ENCODE peak calls at places on chromosomes 12 and 14, in six cellular contexts. One of them, this sample, is unnamed.

GRCh38 chr12:64656429-64656828 is 46.1 kb downstream of the RASSF3 start:
- DNase-seq in CD8-positive, alpha-beta memory T cell: no peak
- DNase-seq in mesendoderm: peak; percentile 80
- DNase-seq in adipocyte: no peak
- DNase-seq in GM06990: no peak
- DNase-seq in right cardiac atrium: no peak
- DNase-seq in this sample: no peak

GRCh38 chr12:63149884-63150254 is 1.1 kb downstream of the AVPR1A start:
- DNase-seq in CD8-positive, alpha-beta memory T cell: no peak
- DNase-seq in mesendoderm: no peak
- DNase-seq in adipocyte: no peak
- DNase-seq in GM06990: peak; percentile 1
- DNase-seq in right cardiac atrium: no peak
- DNase-seq in this sample: no peak

GRCh38 chr14:24093901-24094838 is at the start of gene PCK2:
- DNase-seq in CD8-positive, alpha-beta memory T cell: peak; percentile 63
- DNase-seq in mesendoderm: peak; percentile 99
- DNase-seq in adipocyte: peak; percentile 96
- DNase-seq in GM06990: peak; percentile 89
- DNase-seq in right cardiac atrium: peak; percentile 95
- DNase-seq in this sample: peak; percentile 56

GRCh38 chr14:69012251-69012953 is 33.3 kb upstream of the ACTN1 start:
- DNase-seq in CD8-positive, alpha-beta memory T cell: no peak
- DNase-seq in mesendoderm: no peak
- DNase-seq in adipocyte: peak; percentile 68
- DNase-seq in GM06990: no peak
- DNase-seq in right cardiac atrium: no peak
- DNase-seq in this sample: no peak

GRCh38 chr12:127711108-127711507 is 555.9 kb upstream of the TMEM132C start:
- DNase-seq in CD8-positive, alpha-beta memory T cell: no peak
- DNase-seq in mesendoderm: peak; percentile 35
- DNase-seq in adipocyte: no peak
- DNase-seq in GM06990: no peak
- DNase-seq in right cardiac atrium: no peak
- DNase-seq in this sample: no peak

GRCh38 chr14:100381386-100382105 is 58.4 kb downstream of the SLC25A47 start:
- DNase-seq in CD8-positive, alpha-beta memory T cell: no peak
- DNase-seq in mesendoderm: no peak
- DNase-seq in adipocyte: no peak
- DNase-seq in GM06990: no peak
- DNase-seq in right cardiac atrium: no peak
- DNase-seq in this sample: no peak

GRCh38 chr12:98198261-98198982 is 317.0 kb upstream of the TMPO start:
- DNase-seq in CD8-positive, alpha-beta memory T cell: no peak
- DNase-seq in mesendoderm: peak; percentile 32
- DNase-seq in adipocyte: no peak
- DNase-seq in GM06990: no peak
- DNase-seq in right cardiac atrium: no peak
- DNase-seq in this sample: no peak

GRCh38 chr12:56947633-56948535 is 9.5 kb downstream of the RDH16 start:
- DNase-seq in CD8-positive, alpha-beta memory T cell: no peak
- DNase-seq in mesendoderm: peak; percentile 39
- DNase-seq in adipocyte: no peak
- DNase-seq in GM06990: no peak
- DNase-seq in right cardiac atrium: no peak
- DNase-seq in this sample: no peak

GRCh38 chr12:101375573-101375972 is 32.0 kb downstream of the ARL1 start:
- DNase-seq in CD8-positive, alpha-beta memory T cell: no peak
- DNase-seq in mesendoderm: no peak
- DNase-seq in adipocyte: no peak
- DNase-seq in GM06990: no peak
- DNase-seq in right cardiac atrium: no peak
- DNase-seq in this sample: no peak

GRCh38 chr12:724194-724855 is 28.1 kb upstream of the WNK1 start:
- DNase-seq in CD8-positive, alpha-beta memory T cell: no peak
- DNase-seq in mesendoderm: peak; percentile 76
- DNase-seq in adipocyte: peak; percentile 11
- DNase-seq in GM06990: no peak
- DNase-seq in right cardiac atrium: no peak
- DNase-seq in this sample: peak; percentile 60

GRCh38 chr12:9372202-9372601 is 164.0 kb upstream of the PZP start:
- DNase-seq in CD8-positive, alpha-beta memory T cell: no peak
- DNase-seq in mesendoderm: peak; percentile 62
- DNase-seq in adipocyte: peak; percentile 13
- DNase-seq in GM06990: no peak
- DNase-seq in right cardiac atrium: no peak
- DNase-seq in this sample: no peak

GRCh38 chr12:69337325-69337724 is 10.9 kb upstream of the LYZ start:
- DNase-seq in CD8-positive, alpha-beta memory T cell: no peak
- DNase-seq in mesendoderm: no peak
- DNase-seq in adipocyte: no peak
- DNase-seq in GM06990: no peak
- DNase-seq in right cardiac atrium: no peak
- DNase-seq in this sample: no peak

GRCh38 chr12:69342407-69342806 is 5.8 kb upstream of the LYZ start:
- DNase-seq in CD8-positive, alpha-beta memory T cell: no peak
- DNase-seq in mesendoderm: no peak
- DNase-seq in adipocyte: no peak
- DNase-seq in GM06990: no peak
- DNase-seq in right cardiac atrium: no peak
- DNase-seq in this sample: no peak

GRCh38 chr12:69339999-69340398 is 8.2 kb upstream of the LYZ start:
- DNase-seq in CD8-positive, alpha-beta memory T cell: no peak
- DNase-seq in mesendoderm: no peak
- DNase-seq in adipocyte: no peak
- DNase-seq in GM06990: no peak
- DNase-seq in right cardiac atrium: no peak
- DNase-seq in this sample: no peak

GRCh38 chr12:69341328-69341727 is 6.9 kb upstream of the LYZ start:
- DNase-seq in CD8-positive, alpha-beta memory T cell: no peak
- DNase-seq in mesendoderm: no peak
- DNase-seq in adipocyte: no peak
- DNase-seq in GM06990: no peak
- DNase-seq in right cardiac atrium: no peak
- DNase-seq in this sample: no peak

DNA sequence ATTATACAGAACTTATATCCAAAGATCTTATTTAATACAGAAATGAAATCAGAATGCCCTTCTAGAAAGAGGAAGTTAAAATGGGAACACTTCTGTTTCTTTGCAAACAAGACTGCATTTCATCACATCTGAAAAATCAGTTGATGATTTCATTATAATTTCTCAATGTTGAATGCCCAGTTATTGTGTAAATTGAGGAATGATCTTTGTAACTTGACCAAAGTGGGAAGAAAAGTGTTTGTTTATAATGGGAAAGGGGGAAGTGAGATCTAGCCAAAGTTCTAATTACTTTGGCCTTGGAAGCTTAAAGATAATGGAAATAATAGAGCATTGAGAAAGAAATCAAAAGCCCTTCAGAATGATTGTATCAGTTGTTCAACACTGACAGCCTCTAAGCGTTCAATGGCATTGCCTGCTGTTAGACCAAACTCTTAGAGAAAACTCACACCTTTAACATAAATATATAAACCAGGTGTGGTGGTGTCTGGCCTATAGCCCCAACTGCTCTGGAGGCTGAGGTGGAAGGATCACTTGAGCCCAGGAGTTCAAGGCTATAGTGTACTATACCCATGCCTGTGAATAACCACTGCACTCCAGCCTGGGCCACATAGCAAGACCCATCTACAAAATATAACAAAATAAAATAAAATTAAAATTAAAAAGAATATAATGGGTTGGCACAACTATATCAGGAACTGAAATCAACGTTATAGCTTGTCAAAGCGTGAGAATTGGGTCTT is 9.9 kb upstream of the LYZ start:
- DNase-seq in CD8-positive, alpha-beta memory T cell: no peak
- DNase-seq in mesendoderm: no peak
- DNase-seq in adipocyte: peak; percentile 8
- DNase-seq in GM06990: no peak
- DNase-seq in right cardiac atrium: no peak
- DNase-seq in this sample: no peak
- H3K4me3 ChIP-seq in CD8-positive, alpha-beta memory T cell: no peak overlapping the region
- H3K4me3 ChIP-seq in mesendoderm: no peak overlapping the region
- H3K4me3 ChIP-seq in adipocyte: no peak overlapping the region
- H3K4me3 ChIP-seq in GM06990: no peak overlapping the region
- H3K4me3 ChIP-seq in right cardiac atrium: no peak overlapping the region
- H3K4me3 ChIP-seq in this sample: no peak overlapping the region

GRCh38 chr14:91835920-91836843 is 31.2 kb downstream of the TC2N start:
- DNase-seq in CD8-positive, alpha-beta memory T cell: peak; percentile 77
- DNase-seq in mesendoderm: peak; percentile 93
- DNase-seq in adipocyte: no peak
- DNase-seq in GM06990: peak; percentile 79
- DNase-seq in right cardiac atrium: peak; percentile 73
- DNase-seq in this sample: peak; percentile 8

GRCh38 chr14:91835197-91835919 is 32.0 kb downstream of the TC2N start:
- DNase-seq in CD8-positive, alpha-beta memory T cell: peak; percentile 56
- DNase-seq in mesendoderm: peak; percentile 46
- DNase-seq in adipocyte: no peak
- DNase-seq in GM06990: no peak
- DNase-seq in right cardiac atrium: no peak
- DNase-seq in this sample: peak; percentile 66

GRCh38 chr14:91839754-91840153 is 27.6 kb downstream of the TC2N start:
- DNase-seq in CD8-positive, alpha-beta memory T cell: no peak
- DNase-seq in mesendoderm: no peak
- DNase-seq in adipocyte: no peak
- DNase-seq in GM06990: no peak
- DNase-seq in right cardiac atrium: no peak
- DNase-seq in this sample: no peak

GRCh38 chr14:91834571-91834970 is 32.8 kb downstream of the TC2N start:
- DNase-seq in CD8-positive, alpha-beta memory T cell: no peak
- DNase-seq in mesendoderm: peak; percentile 69
- DNase-seq in adipocyte: no peak
- DNase-seq in GM06990: no peak
- DNase-seq in right cardiac atrium: no peak
- DNase-seq in this sample: no peak

DNA sequence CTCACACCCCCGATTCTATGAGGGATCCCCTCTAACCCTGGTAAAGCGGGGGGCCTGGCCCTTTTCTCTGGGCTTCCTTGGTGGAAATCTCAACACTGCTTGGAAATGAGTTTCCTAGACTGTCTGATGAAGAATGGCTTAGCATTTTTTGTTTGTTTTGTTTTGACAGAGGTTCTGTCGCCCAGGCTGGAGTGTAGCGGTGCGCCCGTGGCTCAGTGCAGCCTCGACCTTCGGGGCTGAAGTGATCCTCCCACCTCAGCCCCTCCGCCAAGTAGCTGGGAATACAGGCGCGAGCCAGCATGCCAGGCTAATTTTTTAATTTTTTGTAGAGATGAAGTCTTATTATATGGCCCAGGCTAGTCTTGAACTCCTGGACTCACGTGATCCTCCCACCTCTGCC is 30.3 kb downstream of the TC2N start:
- DNase-seq in CD8-positive, alpha-beta memory T cell: no peak
- DNase-seq in mesendoderm: no peak
- DNase-seq in adipocyte: no peak
- DNase-seq in GM06990: no peak
- DNase-seq in right cardiac atrium: no peak
- DNase-seq in this sample: no peak
- H3K4me3 ChIP-seq in CD8-positive, alpha-beta memory T cell: peak overlapping the region; percentile 46
- H3K4me3 ChIP-seq in mesendoderm: peak overlapping the region; percentile 36
- H3K4me3 ChIP-seq in adipocyte: no peak overlapping the region
- H3K4me3 ChIP-seq in GM06990: peak overlapping the region; percentile 66
- H3K4me3 ChIP-seq in right cardiac atrium: peak overlapping the region; percentile 81
- H3K4me3 ChIP-seq in this sample: peak overlapping the region; percentile 44

DNA sequence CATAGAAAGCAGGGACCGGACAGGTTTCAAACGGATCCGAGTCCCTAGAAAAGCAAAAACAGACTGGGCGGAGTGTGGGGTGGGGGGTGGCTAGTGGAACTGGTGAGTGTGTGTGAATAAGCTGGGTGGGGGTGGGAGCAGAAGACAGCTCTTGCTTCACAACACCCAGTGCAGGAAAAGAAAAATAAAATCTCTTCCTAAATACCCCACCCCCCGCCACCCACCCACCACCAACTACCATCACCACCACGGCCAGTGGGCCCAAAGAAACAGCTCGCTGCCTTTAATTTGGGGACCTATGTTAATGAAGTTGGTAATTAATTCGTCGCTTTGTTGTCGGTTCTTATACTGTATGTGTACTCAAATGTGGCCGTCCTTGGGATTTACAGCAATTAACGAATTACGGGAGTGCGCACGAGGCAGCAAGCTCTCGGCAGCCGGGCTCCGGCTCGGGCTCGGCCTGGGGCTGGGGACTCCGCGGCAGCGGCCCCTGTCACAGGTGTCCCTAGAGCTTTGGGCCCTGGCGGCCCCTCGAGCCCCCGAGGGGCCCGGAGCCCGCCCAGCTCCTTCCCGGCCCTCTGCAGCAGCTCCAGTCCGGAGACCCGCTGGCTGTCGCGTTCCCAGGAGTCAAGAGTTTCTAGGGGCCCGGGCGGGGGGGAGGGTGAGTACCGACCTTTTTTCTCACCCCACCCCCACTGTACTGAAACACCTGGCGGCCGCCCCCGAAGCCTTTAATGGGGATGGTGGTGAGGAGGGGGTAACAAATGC is 1.5 kb upstream of the OTX2 start:
- DNase-seq in CD8-positive, alpha-beta memory T cell: no peak
- DNase-seq in mesendoderm: no peak
- DNase-seq in adipocyte: no peak
- DNase-seq in GM06990: no peak
- DNase-seq in right cardiac atrium: no peak
- DNase-seq in this sample: no peak
- H3K4me3 ChIP-seq in CD8-positive, alpha-beta memory T cell: no peak overlapping the region
- H3K4me3 ChIP-seq in mesendoderm: no peak overlapping the region
- H3K4me3 ChIP-seq in adipocyte: no peak overlapping the region
- H3K4me3 ChIP-seq in GM06990: no peak overlapping the region
- H3K4me3 ChIP-seq in right cardiac atrium: no peak overlapping the region
- H3K4me3 ChIP-seq in this sample: no peak overlapping the region

DNA sequence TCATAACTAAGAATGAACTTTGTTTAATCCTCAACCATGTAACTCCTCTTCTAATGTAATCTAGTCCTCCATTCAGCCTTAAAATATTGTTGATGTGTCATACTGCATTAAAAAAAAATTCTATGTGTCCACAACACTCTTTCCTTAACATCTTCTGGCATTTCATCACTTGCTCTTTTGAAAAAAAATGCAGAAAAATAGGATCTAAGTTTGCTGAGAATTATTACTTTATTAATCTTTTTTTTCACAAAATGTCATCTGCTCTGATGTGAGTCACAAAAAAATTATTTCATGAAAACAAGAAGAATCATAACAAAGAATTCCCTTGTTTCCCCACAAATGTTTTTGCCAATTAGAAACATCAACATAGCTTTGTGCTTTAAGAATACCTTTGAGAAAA is 410.1 kb upstream of the MGAT4C start:
- DNase-seq in CD8-positive, alpha-beta memory T cell: no peak
- DNase-seq in mesendoderm: no peak
- DNase-seq in adipocyte: peak; percentile 11
- DNase-seq in GM06990: no peak
- DNase-seq in right cardiac atrium: no peak
- DNase-seq in this sample: no peak
- H3K4me3 ChIP-seq in CD8-positive, alpha-beta memory T cell: no peak overlapping the region
- H3K4me3 ChIP-seq in mesendoderm: no peak overlapping the region
- H3K4me3 ChIP-seq in adipocyte: no peak overlapping the region
- H3K4me3 ChIP-seq in GM06990: no peak overlapping the region
- H3K4me3 ChIP-seq in right cardiac atrium: no peak overlapping the region
- H3K4me3 ChIP-seq in this sample: no peak overlapping the region

This sample was measured in Jurkat, Clone E6-1.